ENCODE peak calls at places on chromosomes 7 and 10, in five cellular contexts. One of them, this sample, is unnamed.

GRCh38 chr10:84333864-84334451 is 5.6 kb downstream of the CCSER2 start:
- DNase-seq in ELR: peak
- DNase-seq in hippocampal formation: no peak
- DNase-seq in HCT116: no peak
- DNase-seq in colonic mucosa: no peak
- DNase-seq in this sample: peak

GRCh38 chr10:78173360-78174020 is 139.8 kb downstream of the RPS24 start:
- DNase-seq in HCT116: no peak
- DNase-seq in hippocampal formation: no peak
- DNase-seq in ELR: no peak
- DNase-seq in colonic mucosa: no peak
- DNase-seq in this sample: no peak

GRCh38 chr7:24039991-24040390 is 244.0 kb upstream of the NPY start:
- DNase-seq in HCT116: no peak
- DNase-seq in colonic mucosa: no peak
- DNase-seq in hippocampal formation: no peak
- DNase-seq in ELR: no peak
- DNase-seq in this sample: no peak

GRCh38 chr10:43196981-43197833 is 59.0 kb downstream of the CSGALNACT2 start:
- DNase-seq in colonic mucosa: no peak
- DNase-seq in ELR: no peak
- DNase-seq in hippocampal formation: no peak
- DNase-seq in HCT116: no peak
- DNase-seq in this sample: no peak

GRCh38 chr7:29371472-29371871 is 176.9 kb downstream of the CHN2 start:
- DNase-seq in HCT116: no peak
- DNase-seq in colonic mucosa: no peak
- DNase-seq in ELR: no peak
- DNase-seq in hippocampal formation: no peak
- DNase-seq in this sample: no peak

GRCh38 chr7:142463401-142463850 is 205.6 kb upstream of the PRSS58 start:
- DNase-seq in hippocampal formation: no peak
- DNase-seq in colonic mucosa: no peak
- DNase-seq in HCT116: no peak
- DNase-seq in ELR: no peak
- DNase-seq in this sample: no peak

GRCh38 chr7:16644624-16644986 is 949 bp downstream of the ANKMY2 start:
- DNase-seq in ELR: peak
- DNase-seq in colonic mucosa: no peak
- DNase-seq in hippocampal formation: peak
- DNase-seq in HCT116: no peak
- DNase-seq in this sample: no peak

GRCh38 chr10:36188461-36188860 is 546.4 kb upstream of the FZD8 start:
- DNase-seq in colonic mucosa: no peak
- DNase-seq in hippocampal formation: no peak
- DNase-seq in ELR: no peak
- DNase-seq in HCT116: no peak
- DNase-seq in this sample: peak

GRCh38 chr10:61992059-61992460 is 90.6 kb downstream of the ARID5B start:
- DNase-seq in HCT116: no peak
- DNase-seq in hippocampal formation: no peak
- DNase-seq in ELR: no peak
- DNase-seq in colonic mucosa: peak
- DNase-seq in this sample: no peak

GRCh38 chr7:131219277-131220041 is 108.2 kb upstream of the MKLN1 start:
- DNase-seq in ELR: no peak
- DNase-seq in hippocampal formation: peak
- DNase-seq in colonic mucosa: no peak
- DNase-seq in HCT116: no peak
- DNase-seq in this sample: no peak

GRCh38 chr7:69989551-69989950 is 391.3 kb downstream of the AUTS2 start:
- DNase-seq in hippocampal formation: no peak
- DNase-seq in ELR: no peak
- DNase-seq in colonic mucosa: no peak
- DNase-seq in HCT116: no peak
- DNase-seq in this sample: no peak

GRCh38 chr10:109875151-109875568 is 48.2 kb downstream of the XPNPEP1 start:
- DNase-seq in ELR: no peak
- DNase-seq in HCT116: no peak
- DNase-seq in hippocampal formation: no peak
- DNase-seq in colonic mucosa: no peak
- DNase-seq in this sample: no peak

GRCh38 chr7:10412426-10413019 is 561.1 kb upstream of the PHF14 start:
- DNase-seq in hippocampal formation: peak
- DNase-seq in ELR: peak
- DNase-seq in HCT116: peak
- DNase-seq in colonic mucosa: peak
- DNase-seq in this sample: peak

GRCh38 chr7:150937848-150938561 is 40.1 kb downstream of the KCNH2 start:
- DNase-seq in HCT116: no peak
- DNase-seq in colonic mucosa: no peak
- DNase-seq in ELR: peak
- DNase-seq in hippocampal formation: no peak
- DNase-seq in this sample: peak

GRCh38 chr7:116041615-116042014 is 11.1 kb upstream of the TFEC start:
- DNase-seq in hippocampal formation: no peak
- DNase-seq in colonic mucosa: no peak
- DNase-seq in ELR: no peak
- DNase-seq in HCT116: no peak
- DNase-seq in this sample: no peak

GRCh38 chr10:70508912-70509366 is 30.4 kb downstream of the PALD1 start:
- DNase-seq in hippocampal formation: peak
- DNase-seq in HCT116: no peak
- DNase-seq in colonic mucosa: peak
- DNase-seq in ELR: peak
- DNase-seq in this sample: peak

GRCh38 chr7:138407792-138408191 is 52.3 kb upstream of the TRIM24 start:
- DNase-seq in HCT116: no peak
- DNase-seq in hippocampal formation: no peak
- DNase-seq in ELR: no peak
- DNase-seq in colonic mucosa: no peak
- DNase-seq in this sample: no peak

GRCh38 chr7:42932861-42933591 is 850 bp downstream of the MRPL32 start:
- DNase-seq in hippocampal formation: no peak
- DNase-seq in colonic mucosa: peak
- DNase-seq in ELR: peak
- DNase-seq in HCT116: no peak
- DNase-seq in this sample: peak

GRCh38 chr7:106050002-106050742 is 61.9 kb downstream of the SYPL1 start:
- DNase-seq in HCT116: no peak
- DNase-seq in hippocampal formation: no peak
- DNase-seq in ELR: peak
- DNase-seq in colonic mucosa: no peak
- DNase-seq in this sample: no peak

GRCh38 chr7:3688061-3688460 is 387.0 kb downstream of the SDK1 start:
- DNase-seq in ELR: no peak
- DNase-seq in hippocampal formation: no peak
- DNase-seq in colonic mucosa: no peak
- DNase-seq in HCT116: no peak
- DNase-seq in this sample: no peak

GRCh38 chr7:95318501-95318900 is 5.8 kb downstream of the PON1 start:
- DNase-seq in HCT116: no peak
- DNase-seq in hippocampal formation: no peak
- DNase-seq in colonic mucosa: no peak
- DNase-seq in ELR: no peak
- DNase-seq in this sample: no peak

GRCh38 chr7:21947056-21947455 is 1.4 kb upstream of the CDCA7L start:
- DNase-seq in colonic mucosa: no peak
- DNase-seq in HCT116: no peak
- DNase-seq in ELR: no peak
- DNase-seq in hippocampal formation: no peak
- DNase-seq in this sample: no peak

GRCh38 chr7:128103498-128104108 is 72.4 kb upstream of the LRRC4 start:
- DNase-seq in ELR: no peak
- DNase-seq in HCT116: no peak
- DNase-seq in colonic mucosa: no peak
- DNase-seq in hippocampal formation: no peak
- DNase-seq in this sample: no peak

GRCh38 chr7:1744296-1745017 is 74.4 kb downstream of the ELFN1 start:
- DNase-seq in HCT116: no peak
- DNase-seq in ELR: no peak
- DNase-seq in colonic mucosa: no peak
- DNase-seq in hippocampal formation: no peak
- DNase-seq in this sample: no peak

GRCh38 chr10:132061465-132062180 is 4.1 kb upstream of the JAKMIP3 start:
- DNase-seq in HCT116: no peak
- DNase-seq in hippocampal formation: no peak
- DNase-seq in ELR: no peak
- DNase-seq in colonic mucosa: no peak
- DNase-seq in this sample: no peak

GRCh38 chr7:79506481-79506880 is 53.0 kb upstream of the MAGI2 start:
- DNase-seq in HCT116: no peak
- DNase-seq in ELR: peak
- DNase-seq in hippocampal formation: no peak
- DNase-seq in colonic mucosa: no peak
- DNase-seq in this sample: peak

GRCh38 chr10:49083256-49083655 is 32.1 kb downstream of the VSTM4 start:
- DNase-seq in hippocampal formation: peak
- DNase-seq in HCT116: no peak
- DNase-seq in ELR: no peak
- DNase-seq in colonic mucosa: no peak
- DNase-seq in this sample: peak

GRCh38 chr7:7183061-7183832 is 903 bp downstream of the C1GALT1 start:
- DNase-seq in HCT116: no peak
- DNase-seq in colonic mucosa: peak
- DNase-seq in hippocampal formation: no peak
- DNase-seq in ELR: peak
- DNase-seq in this sample: peak

This sample was measured in SJCRH30.